ENCODE peak calls at places on chromosomes 1 and 21, in five cellular contexts. F is IMR-90, S is mesendoderm, V is mesenchymal stem cell, W is neuronal stem cell. B is an unnamed sample.

GRCh38 chr1:228279722-228280105 is 71.9 kb downstream of the OBSCN start:
- DNase-seq in F (no peak), S (no peak), V (no peak), W (no peak), B (no peak)

GRCh38 chr21:43912910-43913309 is 47.9 kb downstream of the AGPAT3 start:
- DNase-seq in F (no peak), S (no peak), V (no peak), W (no peak), B (no peak)

GRCh38 chr1:94079056-94079990 is 41.6 kb downstream of the ABCA4 start:
- DNase-seq in F (no peak), S (no peak), V (peak), W (peak), B (no peak)

GRCh38 chr21:17402885-17403477 is 109.9 kb upstream of the CXADR start:
- DNase-seq in F (peak), S (no peak), V (no peak), W (no peak), B (no peak)

GRCh38 chr21:23131177-23131576 is 2133.0 kb downstream of the NCAM2 start:
- DNase-seq in F (no peak), S (peak), V (no peak), W (no peak), B (no peak)

GRCh38 chr1:206911064-206911663 is 10.6 kb downstream of the FCMR start:
- DNase-seq in F (peak), S (peak), V (peak), W (no peak), B (no peak)

GRCh38 chr21:46663754-46664153 is 28.3 kb downstream of the PRMT2 start:
- DNase-seq in F (no peak), S (no peak), V (no peak), W (no peak), B (no peak)

GRCh38 chr1:186945146-186945545 is 116.4 kb downstream of the PLA2G4A start:
- DNase-seq in F (no peak), S (no peak), V (no peak), W (no peak), B (no peak)

GRCh38 chr1:206703647-206704046 is 18.9 kb downstream of the MAPKAPK2 start:
- DNase-seq in F (peak), S (no peak), V (no peak), W (no peak), B (no peak)

GRCh38 chr1:204301171-204301957 is 58.4 kb downstream of the PLEKHA6 start:
- DNase-seq in F (no peak), S (no peak), V (no peak), W (no peak), B (no peak)

GRCh38 chr21:38329176-38329575 is 72.4 kb downstream of the KCNJ15 start:
- DNase-seq in F (no peak), S (no peak), V (no peak), W (no peak), B (no peak)

GRCh38 chr1:164683235-164683634 is 124.3 kb downstream of the PBX1 start:
- DNase-seq in F (no peak), S (peak), V (no peak), W (no peak), B (no peak)

GRCh38 chr1:98221926-98222325 is 301.1 kb upstream of the DPYD start:
- DNase-seq in F (no peak), S (no peak), V (no peak), W (no peak), B (no peak)

GRCh38 chr1:32619701-32620485 is 30.5 kb downstream of the ZBTB8OS start:
- DNase-seq in F (peak), S (no peak), V (no peak), W (no peak), B (no peak)

GRCh38 chr1:207365063-207365462 is 43.6 kb downstream of the CD55 start:
- DNase-seq in F (no peak), S (no peak), V (no peak), W (no peak), B (no peak)

GRCh38 chr1:1687846-1688245 is 4.7 kb downstream of the SLC35E2B start:
- DNase-seq in F (no peak), S (no peak), V (no peak), W (no peak), B (no peak)

GRCh38 chr21:29888437-29888836 is 51.4 kb downstream of the GRIK1 start:
- DNase-seq in F (no peak), S (no peak), V (no peak), W (no peak), B (no peak)

GRCh38 chr21:44365967-44366585 is 12.7 kb downstream of the TRPM2 start:
- DNase-seq in F (no peak), S (no peak), V (no peak), W (no peak), B (peak)

GRCh38 chr1:20931930-20932436 is 144.9 kb upstream of the HP1BP3 start:
- DNase-seq in F (no peak), S (no peak), V (no peak), W (no peak), B (no peak)

GRCh38 chr1:235105051-235106043 is 23.3 kb downstream of the TOMM20 start:
- DNase-seq in F (peak), S (no peak), V (peak), W (no peak), B (no peak)

GRCh38 chr1:160781129-160781808 is 14.7 kb upstream of the LY9 start:
- DNase-seq in F (no peak), S (no peak), V (no peak), W (no peak), B (no peak)

GRCh38 chr21:44315691-44316208 is 15.9 kb downstream of the PFKL start:
- DNase-seq in F (no peak), S (no peak), V (no peak), W (no peak), B (no peak)

GRCh38 chr1:65214340-65215027 is 66.5 kb downstream of the AK4 start:
- DNase-seq in F (no peak), S (no peak), V (no peak), W (no peak), B (no peak)

GRCh38 chr1:42756956-42757891 is 9.6 kb downstream of the P3H1 start:
- DNase-seq in F (peak), S (peak), V (peak), W (peak), B (peak)

GRCh38 chr1:204961765-204962419 is 81.1 kb upstream of the CNTN2 start:
- DNase-seq in F (no peak), S (peak), V (no peak), W (no peak), B (no peak)

GRCh38 chr21:45154511-45155508 is 80.4 kb downstream of the ADARB1 start:
- DNase-seq in F (peak), S (peak), V (peak), W (no peak), B (peak)

GRCh38 chr1:210089848-210090247 is 142.7 kb upstream of the SERTAD4 start:
- DNase-seq in F (peak), S (no peak), V (no peak), W (no peak), B (no peak)
- H3K4me2 ChIP-seq in F (peak), S (no peak), V (no peak), W (no peak), B (no peak)

GRCh38 chr1:16989676-16990391 is 9.4 kb upstream of the MFAP2 start:
- DNase-seq in F (no peak), S (no peak), V (no peak), W (no peak), B (no peak)

GRCh38 chr1:16986113-16986512 is 5.7 kb upstream of the MFAP2 start:
- DNase-seq in F (no peak), S (no peak), V (no peak), W (no peak), B (no peak)

GRCh38 chr1:16984717-16985116 is 4.3 kb upstream of the MFAP2 start:
- DNase-seq in F (peak), S (peak), V (peak), W (no peak), B (no peak)

GRCh38 chr1:16988210-16988609 is 7.8 kb upstream of the MFAP2 start:
- DNase-seq in F (no peak), S (no peak), V (no peak), W (no peak), B (no peak)

GRCh38 chr1:16986596-16987361 is 6.4 kb upstream of the MFAP2 start:
- DNase-seq in F (no peak), S (peak), V (peak), W (no peak), B (peak)
- H3K18ac ChIP-seq in F (no peak), S (no peak), V (no peak), W (peak), B (no peak)

GRCh38 chr1:53368314-53369033 is 40.6 kb upstream of the LRP8 start:
- DNase-seq in F (no peak), S (no peak), V (no peak), W (no peak), B (peak)
- H2AK5ac ChIP-seq in F (no peak), S (no peak), V (no peak), W (peak), B (no peak)

DNA sequence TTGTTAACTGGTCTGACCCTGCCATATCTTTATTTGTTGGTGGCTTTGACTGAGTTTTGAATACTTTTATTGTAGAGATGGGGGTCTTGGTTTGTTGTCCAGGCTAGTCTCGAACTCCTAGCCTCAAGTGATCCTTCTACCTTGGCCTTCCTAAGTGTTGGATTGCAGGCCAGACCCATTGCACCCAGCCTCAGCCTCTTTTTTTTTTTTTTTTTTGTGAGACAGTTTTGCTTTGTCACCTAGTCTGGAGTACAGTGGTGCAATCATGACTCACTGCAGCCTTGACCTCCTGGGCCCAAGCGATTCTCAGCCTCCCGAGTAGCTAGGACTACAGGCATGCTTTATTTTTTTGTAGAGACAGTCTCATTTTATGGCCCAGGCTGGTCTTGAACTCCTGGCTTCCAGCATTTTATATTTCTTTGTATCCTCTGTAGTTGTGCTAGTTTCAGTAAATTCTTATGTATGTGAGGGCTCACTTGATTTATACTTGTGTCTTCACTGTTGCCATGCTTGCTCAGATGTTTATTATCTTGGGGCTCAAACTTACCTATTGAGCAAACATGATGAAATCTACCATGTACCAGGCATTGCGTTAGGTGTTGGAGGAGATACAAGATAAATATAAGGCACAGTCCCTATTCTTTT is 24.1 kb downstream of the THRAP3 start:
- DNase-seq in F (peak), S (peak), V (peak), W (no peak), B (no peak)
- H3K4me2 ChIP-seq in F (peak), S (no peak), V (no peak), W (no peak), B (no peak)

GRCh38 chr1:61461406-61462384 is 263.2 kb downstream of the TM2D1 start:
- DNase-seq in F (no peak), S (peak), V (no peak), W (no peak), B (no peak)
- H3K18ac ChIP-seq in F (no peak), S (no peak), V (no peak), W (no peak), B (no peak)

GRCh38 chr1:154220071-154220969 is at the start of gene UBAP2L:
- DNase-seq in F (peak), S (peak), V (peak), W (peak), B (peak)
- H2AK5ac ChIP-seq in F (peak), S (peak), V (peak), W (peak), B (no peak)

GRCh38 chr1:24085007-24085406 is 26.9 kb downstream of the MYOM3 start:
- DNase-seq in F (no peak), S (no peak), V (no peak), W (no peak), B (no peak)

GRCh38 chr1:24082372-24082771 is 29.6 kb downstream of the MYOM3 start:
- DNase-seq in F (no peak), S (no peak), V (no peak), W (no peak), B (no peak)

GRCh38 chr1:24086466-24086865 is 25.5 kb downstream of the MYOM3 start:
- DNase-seq in F (no peak), S (no peak), V (no peak), W (no peak), B (no peak)

GRCh38 chr1:24085546-24085945 is 26.4 kb downstream of the MYOM3 start:
- DNase-seq in F (peak), S (no peak), V (no peak), W (no peak), B (no peak)

GRCh38 chr1:24084050-24084449 is 27.9 kb downstream of the MYOM3 start:
- DNase-seq in F (no peak), S (no peak), V (no peak), W (no peak), B (no peak)
- H3K4me2 ChIP-seq in F (no peak), S (no peak), V (no peak), W (no peak), B (no peak)